ENCODE peak calls at places on chromosomes 16 and 17, in eight cellular contexts. P is activated naive CD8-positive, alpha-beta T cell treated with anti-CD3 and anti-CD28 coated beads for 36 hours; A is kidney tubule cell; K is stimulated activated CD8-positive, alpha-beta memory T cell treated with anti-CD3 and anti-CD28 coated beads, Interleukin-12 subunit alpha, Interleukin-12 subunit beta, amount 100 ng/mL, for 1 hour; Y is NCI-H146; X is esophagus squamous epithelium; N is nephron progenitor cell; U is A549. S is an unnamed sample.

GRCh38 chr16:68297908-68298307 is 12.8 kb downstream of the SLC7A6OS start:
- DNase-seq in P (no peak), A (peak; percentile 46), K (no peak), Y (no peak), X (no peak), N (no peak), U (no peak), S (no peak)

GRCh38 chr17:11296994-11297393 is 56.0 kb downstream of the SHISA6 start:
- DNase-seq in P (no peak), A (peak; percentile 28), K (no peak), Y (peak; percentile 9), X (no peak), N (no peak), U (peak; percentile 44), S (no peak)

GRCh38 chr17:31623990-31624389 is 232.5 kb downstream of the RAB11FIP4 start:
- DNase-seq in P (no peak), A (no peak), K (no peak), Y (no peak), X (no peak), N (no peak), U (no peak), S (no peak)

GRCh38 chr16:84548508-84548907 is 44.0 kb upstream of the MEAK7 start:
- DNase-seq in P (no peak), A (no peak), K (no peak), Y (no peak), X (no peak), N (no peak), U (no peak), S (no peak)

GRCh38 chr16:88691924-88692560 is 5.7 kb upstream of the SNAI3 start:
- DNase-seq in P (no peak), A (no peak), K (no peak), Y (no peak), X (no peak), N (no peak), U (no peak), S (no peak)

GRCh38 chr16:4611337-4612023 is 3.2 kb downstream of the UBALD1 start:
- DNase-seq in P (no peak), A (no peak), K (no peak), Y (no peak), X (no peak), N (no peak), U (no peak), S (no peak)

GRCh38 chr16:20377181-20377580 is 24.7 kb upstream of the UMOD start:
- DNase-seq in P (no peak), A (no peak), K (no peak), Y (no peak), X (no peak), N (no peak), U (no peak), S (no peak)

GRCh38 chr17:15236281-15237105 is 28.6 kb downstream of the PMP22 start:
- DNase-seq in P (no peak), A (peak; percentile 24), K (no peak), Y (no peak), X (no peak), N (no peak), U (no peak), S (no peak)

GRCh38 chr16:58124601-58124915 is 4.6 kb downstream of the CFAP20 start:
- DNase-seq in P (no peak), A (peak; percentile 44), K (no peak), Y (no peak), X (no peak), N (no peak), U (no peak), S (no peak)

GRCh38 chr16:1723450-1724147 is 17.6 kb downstream of the MAPK8IP3 start:
- DNase-seq in P (peak; percentile 16), A (peak; percentile 59), K (peak; percentile 12), Y (peak; percentile 26), X (no peak), N (peak; percentile 47), U (peak; percentile 40), S (peak; percentile 44)

GRCh38 chr17:44005865-44006580 is 1.6 kb downstream of the NAGS start:
- DNase-seq in P (peak; percentile 49), A (peak; percentile 74), K (no peak), Y (peak; percentile 28), X (no peak), N (peak; percentile 46), U (no peak), S (no peak)

GRCh38 chr16:22375117-22375962 is 921 bp upstream of the CDR2 start:
- DNase-seq in P (no peak), A (peak; percentile 44), K (no peak), Y (peak; percentile 40), X (no peak), N (no peak), U (no peak), S (no peak)

GRCh38 chr16:4370570-4371480 is 823 bp upstream of the VASN start:
- DNase-seq in P (no peak), A (peak; percentile 71), K (no peak), Y (no peak), X (no peak), N (no peak), U (no peak), S (no peak)

GRCh38 chr16:88839026-88839529 is 17.7 kb downstream of the GALNS start:
- DNase-seq in P (no peak), A (no peak), K (no peak), Y (no peak), X (no peak), N (no peak), U (no peak), S (no peak)

GRCh38 chr16:22322021-22322471 is 24.8 kb downstream of the POLR3E start:
- DNase-seq in P (no peak), A (no peak), K (no peak), Y (no peak), X (no peak), N (no peak), U (no peak), S (no peak)

GRCh38 chr16:2936436-2937011 is 24.8 kb downstream of the FLYWCH1 start:
- DNase-seq in P (no peak), A (no peak), K (no peak), Y (no peak), X (no peak), N (no peak), U (no peak), S (no peak)

GRCh38 chr17:79272666-79273219 is 198.1 kb downstream of the ENGASE start:
- DNase-seq in P (no peak), A (peak; percentile 83), K (no peak), Y (no peak), X (no peak), N (no peak), U (peak; percentile 71), S (no peak)

GRCh38 chr16:86383488-86384262 is 126.7 kb upstream of the FOXF1 start:
- DNase-seq in P (no peak), A (peak; percentile 61), K (no peak), Y (no peak), X (no peak), N (no peak), U (peak; percentile 25), S (no peak)

GRCh38 chr16:68737046-68737729 is at the start of gene CDH1:
- DNase-seq in P (peak; percentile 46), A (peak; percentile 83), K (no peak), Y (peak; percentile 93), X (no peak), N (peak; percentile 59), U (no peak), S (no peak)

GRCh38 chr16:75256059-75256870 is 4.8 kb upstream of the BCAR1 start:
- DNase-seq in P (no peak), A (no peak), K (no peak), Y (peak; percentile 46), X (no peak), N (no peak), U (no peak), S (no peak)

GRCh38 chr17:19672009-19672837 is 23.7 kb downstream of the ALDH3A2 start:
- DNase-seq in P (no peak), A (peak; percentile 56), K (no peak), Y (no peak), X (no peak), N (no peak), U (no peak), S (no peak)

GRCh38 chr16:47254771-47255170 is 111.0 kb upstream of the NETO2 start:
- DNase-seq in P (no peak), A (peak; percentile 10), K (no peak), Y (no peak), X (no peak), N (peak; percentile 19), U (no peak), S (no peak)

GRCh38 chr16:2977440-2977839 is 2.8 kb downstream of the PKMYT1 start:
- DNase-seq in P (no peak), A (no peak), K (no peak), Y (no peak), X (no peak), N (no peak), U (no peak), S (no peak)

GRCh38 chr17:27595208-27595607 is 35.8 kb upstream of the LGALS9 start:
- DNase-seq in P (no peak), A (no peak), K (no peak), Y (no peak), X (no peak), N (no peak), U (no peak), S (no peak)

GRCh38 chr17:67615011-67615561 is 102.7 kb upstream of the NOL11 start:
- DNase-seq in P (no peak), A (no peak), K (no peak), Y (no peak), X (no peak), N (no peak), U (no peak), S (no peak)

GRCh38 chr16:2675021-2675420 is 7.3 kb upstream of the KCTD5 start:
- DNase-seq in P (no peak), A (no peak), K (no peak), Y (no peak), X (no peak), N (no peak), U (no peak), S (no peak)